ENCODE peak calls at places on chromosomes 7 and 10, in seven cellular contexts. A is MCF 10A; S is GM04504; H is stimulated activated CD4-positive, alpha-beta T cell treated with anti-CD3 and anti-CD28 coated beads, Interleukin-2, amount 100 ng/mL, for 4 hours; M is HTR-8/SVneo; U is stimulated activated CD8-positive, alpha-beta memory T cell treated with anti-CD3 and anti-CD28 coated beads, Interleukin-4, amount 100 ng/mL, for 1 hour; Y is activated CD4-positive, CD25-positive, alpha-beta regulatory T cell. O is an unnamed sample.

GRCh38 chr7:47148541-47149207 is 433.2 kb downstream of the TNS3 start:
- DNase-seq in A (no peak), S (no peak), H (no peak), M (no peak), U (no peak), Y (no peak), O (no peak)

GRCh38 chr10:36759111-36759805 is 366.1 kb upstream of the ANKRD30A start:
- DNase-seq in A (peak; percentile 37), S (peak; percentile 58), H (no peak), M (peak; percentile 55), U (no peak), Y (no peak), O (no peak)

GRCh38 chr10:22854935-22855421 is 72.9 kb upstream of the ARMC3 start:
- DNase-seq in A (no peak), S (no peak), H (no peak), M (no peak), U (no peak), Y (no peak), O (no peak)

GRCh38 chr7:86328801-86329433 is 314.8 kb upstream of the GRM3 start:
- DNase-seq in A (no peak), S (no peak), H (no peak), M (no peak), U (no peak), Y (no peak), O (no peak)

GRCh38 chr10:59088912-59089573 is 87.4 kb upstream of the PHYHIPL start:
- DNase-seq in A (no peak), S (no peak), H (no peak), M (no peak), U (no peak), Y (no peak), O (no peak)

GRCh38 chr7:157255201-157255606 is 81.6 kb upstream of the DNAJB6 start:
- DNase-seq in A (no peak), S (no peak), H (no peak), M (no peak), U (no peak), Y (no peak), O (no peak)

GRCh38 chr10:61140765-61141392 is 196.9 kb upstream of the RHOBTB1 start:
- DNase-seq in A (peak; percentile 70), S (peak; percentile 14), H (no peak), M (peak; percentile 22), U (no peak), Y (no peak), O (peak; percentile 31)

GRCh38 chr10:130039141-130039540 is 71.5 kb downstream of the C10orf143 start:
- DNase-seq in A (no peak), S (no peak), H (no peak), M (no peak), U (no peak), Y (no peak), O (no peak)

GRCh38 chr10:115093286-115093775 is at the start of gene ATRNL1:
- DNase-seq in A (no peak), S (no peak), H (no peak), M (peak; percentile 8), U (no peak), Y (no peak), O (no peak)